ENCODE peak calls at places on chromosome 5, in nine cellular contexts. S is lung, A is kidney, C is colonic mucosa, O is tibial nerve, Y is NCI-H2081, E is PC-3, W is left colon, F is HuH-7. J is an unnamed sample.

GRCh38 chr5:78076351-78076750 is 218.1 kb downstream of the AP3B1 start:
- DNase-seq in C (no peak), O (no peak), A (no peak), Y (no peak), S (no peak), E (no peak), F (peak; percentile 10), W (no peak), J (no peak)

GRCh38 chr5:157398310-157398709 is 61.7 kb upstream of the NIPAL4 start:
- DNase-seq in F (no peak), A (no peak), O (no peak), W (no peak), Y (no peak), S (no peak), E (no peak), C (no peak), J (no peak)

GRCh38 chr5:107949688-107950341 is 279.1 kb upstream of the EFNA5 start:
- DNase-seq in W (no peak), A (no peak), O (no peak), E (no peak), Y (no peak), S (no peak), F (no peak), C (no peak), J (no peak)

GRCh38 chr5:67221487-67222242 is 25.1 kb upstream of the CD180 start:
- DNase-seq in O (no peak), E (no peak), S (no peak), W (no peak), Y (no peak), A (no peak), F (no peak), C (no peak), J (no peak)

GRCh38 chr5:72281764-72282499 is 38.1 kb downstream of the MRPS27 start:
- DNase-seq in W (no peak), O (no peak), Y (no peak), A (no peak), E (no peak), F (peak; percentile 8), S (no peak), C (no peak), J (peak; percentile 68)

GRCh38 chr5:82106207-82106606 is 134.4 kb downstream of the ATG10 start:
- DNase-seq in O (no peak), Y (no peak), F (no peak), S (no peak), A (no peak), W (no peak), C (no peak), E (no peak), J (no peak)

GRCh38 chr5:9545959-9546851 is at the start of gene SEMA5A:
- DNase-seq in W (peak; percentile 88), A (peak; percentile 93), C (peak; percentile 91), F (no peak), O (peak; percentile 59), E (peak; percentile 69), S (peak; percentile 73), Y (peak; percentile 30), J (no peak)

GRCh38 chr5:102638912-102639652 is 116.0 kb upstream of the PAM start:
- DNase-seq in F (no peak), A (no peak), O (no peak), Y (no peak), S (no peak), W (no peak), E (peak; percentile 87), C (no peak), J (no peak)

GRCh38 chr5:12794476-12795332 is 890.5 kb upstream of the CTNND2 start:
- DNase-seq in A (peak; percentile 69), O (no peak), F (no peak), W (no peak), Y (no peak), C (no peak), E (no peak), S (no peak), J (no peak)

GRCh38 chr5:77437194-77437593 is 54.9 kb downstream of the WDR41 start:
- DNase-seq in F (no peak), Y (peak; percentile 54), W (no peak), A (no peak), C (no peak), O (no peak), S (no peak), E (peak; percentile 12), J (no peak)

GRCh38 chr5:36610629-36611028 is 4.2 kb downstream of the SLC1A3 start:
- DNase-seq in C (no peak), Y (no peak), S (no peak), O (no peak), W (no peak), E (no peak), A (no peak), F (no peak), J (no peak)

GRCh38 chr5:14216902-14217301 is 73.8 kb downstream of the TRIO start:
- DNase-seq in F (no peak), E (no peak), Y (no peak), S (peak; percentile 77), W (no peak), C (no peak), A (no peak), O (no peak), J (no peak)

GRCh38 chr5:171386861-171387254 is 791 bp upstream of the NPM1 start:
- DNase-seq in O (no peak), E (no peak), F (no peak), W (peak; percentile 25), A (no peak), S (no peak), Y (peak; percentile 48), C (no peak), J (no peak)

GRCh38 chr5:149367249-149367971 is 9.6 kb downstream of the PCYOX1L start:
- DNase-seq in W (peak; percentile 58), E (peak; percentile 95), C (peak; percentile 74), O (peak; percentile 41), S (peak; percentile 52), Y (peak; percentile 52), F (peak; percentile 93), A (no peak), J (peak; percentile 69)

GRCh38 chr5:149667084-149667826 is 62.9 kb upstream of the PPARGC1B start:
- DNase-seq in S (no peak), E (peak; percentile 79), C (peak; percentile 63), O (no peak), W (no peak), F (peak; percentile 67), A (no peak), Y (peak; percentile 12), J (no peak)

GRCh38 chr5:142356716-142357468 is 32.1 kb upstream of the SPRY4 start:
- DNase-seq in F (peak; percentile 70), O (peak; percentile 67), E (peak; percentile 82), Y (peak; percentile 74), S (peak; percentile 86), A (peak; percentile 97), W (peak; percentile 85), C (peak; percentile 82), J (peak; percentile 87)

GRCh38 chr5:153489611-153490010 is 859 bp upstream of the GRIA1 start:
- DNase-seq in W (no peak), A (no peak), O (no peak), F (no peak), E (peak; percentile 16), S (no peak), Y (no peak), C (no peak), J (no peak)

GRCh38 chr5:157596449-157596848 is 20.9 kb upstream of the ADAM19 start:
- DNase-seq in C (no peak), W (no peak), Y (no peak), E (no peak), A (no peak), S (no peak), O (no peak), F (no peak), J (no peak)

GRCh38 chr5:118956727-118957126 is 31.6 kb downstream of the DTWD2 start:
- DNase-seq in F (peak; percentile 17), E (peak; percentile 45), W (no peak), O (no peak), Y (peak; percentile 9), A (no peak), S (no peak), C (no peak), J (no peak)

GRCh38 chr5:124103671-124104070 is 591.7 kb downstream of the CSNK1G3 start:
- DNase-seq in S (no peak), F (no peak), C (no peak), Y (no peak), O (no peak), E (peak; percentile 84), A (no peak), W (no peak), J (no peak)